ENCODE peak calls at places on chromosomes 11 and 22, in ten cellular contexts. One of them, this sample, is unnamed.

GRCh38 chr11:11463397-11463796 is 110.3 kb upstream of the CSNK2A3 start:
- DNase-seq in adrenal gland: no peak
- DNase-seq in IMR-90: no peak
- DNase-seq in stomach: no peak
- DNase-seq in thyroid gland: no peak
- DNase-seq in uterus: no peak
- DNase-seq in body of pancreas: no peak
- DNase-seq in HCT116: no peak
- DNase-seq in right lobe of liver: no peak
- DNase-seq in vagina: no peak
- DNase-seq in this sample: peak; percentile 55

GRCh38 chr11:133782116-133782725 is 63.1 kb downstream of the SPATA19 start:
- DNase-seq in body of pancreas: no peak
- DNase-seq in uterus: no peak
- DNase-seq in HCT116: no peak
- DNase-seq in adrenal gland: no peak
- DNase-seq in right lobe of liver: no peak
- DNase-seq in vagina: no peak
- DNase-seq in IMR-90: no peak
- DNase-seq in stomach: no peak
- DNase-seq in thyroid gland: no peak
- DNase-seq in this sample: no peak

GRCh38 chr11:85809191-85809590 is 1.8 kb downstream of the SYTL2 start:
- DNase-seq in IMR-90: no peak
- DNase-seq in right lobe of liver: no peak
- DNase-seq in body of pancreas: no peak
- DNase-seq in uterus: no peak
- DNase-seq in stomach: no peak
- DNase-seq in thyroid gland: no peak
- DNase-seq in vagina: no peak
- DNase-seq in adrenal gland: no peak
- DNase-seq in HCT116: no peak
- DNase-seq in this sample: no peak

GRCh38 chr11:103358251-103358650 is 249.0 kb downstream of the DYNC2H1 start:
- DNase-seq in HCT116: no peak
- DNase-seq in IMR-90: peak; percentile 71
- DNase-seq in vagina: no peak
- DNase-seq in body of pancreas: no peak
- DNase-seq in adrenal gland: no peak
- DNase-seq in right lobe of liver: no peak
- DNase-seq in uterus: no peak
- DNase-seq in stomach: no peak
- DNase-seq in thyroid gland: no peak
- DNase-seq in this sample: no peak

GRCh38 chr11:128039140-128040021 is 548.0 kb downstream of the ETS1 start:
- DNase-seq in vagina: no peak
- DNase-seq in body of pancreas: no peak
- DNase-seq in adrenal gland: no peak
- DNase-seq in stomach: peak; percentile 43
- DNase-seq in HCT116: no peak
- DNase-seq in right lobe of liver: no peak
- DNase-seq in IMR-90: peak; percentile 82
- DNase-seq in uterus: no peak
- DNase-seq in thyroid gland: peak; percentile 33
- DNase-seq in this sample: peak; percentile 23

GRCh38 chr11:121606354-121606753 is 153.6 kb upstream of the SORL1-AS1 start:
- DNase-seq in adrenal gland: no peak
- DNase-seq in stomach: no peak
- DNase-seq in body of pancreas: no peak
- DNase-seq in HCT116: no peak
- DNase-seq in thyroid gland: no peak
- DNase-seq in IMR-90: peak; percentile 23
- DNase-seq in uterus: no peak
- DNase-seq in vagina: no peak
- DNase-seq in right lobe of liver: no peak
- DNase-seq in this sample: no peak

GRCh38 chr22:46145361-46145851 is 4.9 kb upstream of the PPARA start:
- DNase-seq in IMR-90: no peak
- DNase-seq in body of pancreas: no peak
- DNase-seq in thyroid gland: no peak
- DNase-seq in right lobe of liver: peak; percentile 62
- DNase-seq in uterus: peak; percentile 11
- DNase-seq in HCT116: no peak
- DNase-seq in stomach: no peak
- DNase-seq in vagina: peak; percentile 82
- DNase-seq in adrenal gland: no peak
- DNase-seq in this sample: no peak

GRCh38 chr11:117772360-117772759 is 24.7 kb downstream of the DSCAML1 start:
- DNase-seq in stomach: no peak
- DNase-seq in IMR-90: no peak
- DNase-seq in uterus: no peak
- DNase-seq in HCT116: no peak
- DNase-seq in vagina: no peak
- DNase-seq in body of pancreas: no peak
- DNase-seq in thyroid gland: no peak
- DNase-seq in right lobe of liver: no peak
- DNase-seq in adrenal gland: no peak
- DNase-seq in this sample: no peak

GRCh38 chr22:46150615-46151423 is 493 bp downstream of the PPARA start:
- DNase-seq in body of pancreas: peak; percentile 53
- DNase-seq in stomach: peak; percentile 41
- DNase-seq in HCT116: no peak
- DNase-seq in IMR-90: no peak
- DNase-seq in right lobe of liver: peak; percentile 72
- DNase-seq in adrenal gland: no peak
- DNase-seq in thyroid gland: peak; percentile 37
- DNase-seq in vagina: no peak
- DNase-seq in uterus: peak; percentile 47
- DNase-seq in this sample: peak; percentile 50

GRCh38 chr22:47237890-47238480 is 475.5 kb downstream of the TBC1D22A start:
- DNase-seq in HCT116: no peak
- DNase-seq in stomach: no peak
- DNase-seq in body of pancreas: no peak
- DNase-seq in IMR-90: no peak
- DNase-seq in vagina: no peak
- DNase-seq in right lobe of liver: no peak
- DNase-seq in uterus: no peak
- DNase-seq in thyroid gland: no peak
- DNase-seq in adrenal gland: peak; percentile 34
- DNase-seq in this sample: no peak

GRCh38 chr22:50610041-50610451 is 9.5 kb downstream of the MAPK8IP2 start:
- DNase-seq in stomach: no peak
- DNase-seq in IMR-90: no peak
- DNase-seq in HCT116: no peak
- DNase-seq in right lobe of liver: no peak
- DNase-seq in adrenal gland: no peak
- DNase-seq in thyroid gland: no peak
- DNase-seq in uterus: no peak
- DNase-seq in body of pancreas: no peak
- DNase-seq in vagina: no peak
- DNase-seq in this sample: no peak

GRCh38 chr11:36195496-36196346 is 93.5 kb downstream of the COMMD9 start:
- DNase-seq in uterus: no peak
- DNase-seq in vagina: peak; percentile 29
- DNase-seq in adrenal gland: no peak
- DNase-seq in thyroid gland: no peak
- DNase-seq in right lobe of liver: no peak
- DNase-seq in HCT116: no peak
- DNase-seq in IMR-90: peak; percentile 44
- DNase-seq in body of pancreas: no peak
- DNase-seq in stomach: no peak
- DNase-seq in this sample: no peak

DNA sequence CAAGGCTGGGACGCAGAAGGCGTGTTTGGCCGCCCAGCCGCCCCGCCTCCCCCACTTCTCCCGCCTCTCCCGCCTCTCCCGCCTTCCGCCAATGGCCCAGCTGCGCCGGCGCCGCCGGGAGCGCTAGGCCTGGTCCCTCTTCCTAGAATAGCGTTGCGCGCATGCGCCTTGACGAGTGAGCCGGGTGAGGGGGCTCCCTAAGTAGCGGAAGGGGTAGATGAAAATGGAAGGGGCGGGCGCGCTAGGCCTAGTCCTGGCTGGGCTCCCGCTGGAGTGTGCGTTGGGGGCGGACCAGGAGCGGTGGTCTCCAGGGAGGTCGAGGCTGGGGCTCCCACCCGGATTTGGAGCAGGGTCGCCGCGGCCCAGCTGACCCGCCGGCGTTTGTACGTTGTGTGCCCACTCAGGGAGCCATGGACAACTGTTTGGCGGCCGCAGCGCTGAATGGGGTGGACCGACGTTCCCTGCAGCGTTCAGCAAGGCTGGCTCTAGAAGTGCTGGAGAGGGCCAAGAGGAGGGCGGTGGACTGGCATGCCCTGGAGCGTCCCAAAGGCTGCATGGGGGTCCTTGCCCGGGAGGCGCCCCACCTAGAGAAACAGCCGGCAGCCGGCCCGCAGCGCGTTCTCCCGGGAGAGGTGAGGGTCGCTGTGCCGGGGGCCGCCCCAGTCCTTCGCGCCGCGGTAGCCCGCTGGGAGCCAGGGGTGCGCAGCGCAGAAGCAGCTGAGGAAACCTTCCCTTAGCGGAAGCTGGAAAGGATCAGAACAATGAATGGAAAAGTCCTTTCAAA is at the start of gene AKIP1:
- DNase-seq in stomach: peak; percentile 94
- DNase-seq in right lobe of liver: peak; percentile 97
- DNase-seq in thyroid gland: peak; percentile 96
- DNase-seq in adrenal gland: peak; percentile 96
- DNase-seq in uterus: peak; percentile 96
- DNase-seq in vagina: peak; percentile 93
- DNase-seq in IMR-90: peak; percentile 94
- DNase-seq in body of pancreas: peak; percentile 95
- DNase-seq in HCT116: peak; percentile 83
- DNase-seq in this sample: peak; percentile 98
- TF ChIP-seq POLR2A in stomach: no peak
- TF ChIP-seq POLR2A in right lobe of liver: peak; percentile 50
- TF ChIP-seq POLR2A in thyroid gland: no peak
- TF ChIP-seq POLR2A in adrenal gland: peak; percentile 29
- TF ChIP-seq POLR2A in uterus: peak; percentile 60
- TF ChIP-seq POLR2A in vagina: no peak
- TF ChIP-seq POLR2A in IMR-90: peak; percentile 24
- TF ChIP-seq POLR2A in body of pancreas: peak; percentile 61
- TF ChIP-seq POLR2A in HCT116: peak; percentile 30
- TF ChIP-seq POLR2A in this sample: no peak

DNA sequence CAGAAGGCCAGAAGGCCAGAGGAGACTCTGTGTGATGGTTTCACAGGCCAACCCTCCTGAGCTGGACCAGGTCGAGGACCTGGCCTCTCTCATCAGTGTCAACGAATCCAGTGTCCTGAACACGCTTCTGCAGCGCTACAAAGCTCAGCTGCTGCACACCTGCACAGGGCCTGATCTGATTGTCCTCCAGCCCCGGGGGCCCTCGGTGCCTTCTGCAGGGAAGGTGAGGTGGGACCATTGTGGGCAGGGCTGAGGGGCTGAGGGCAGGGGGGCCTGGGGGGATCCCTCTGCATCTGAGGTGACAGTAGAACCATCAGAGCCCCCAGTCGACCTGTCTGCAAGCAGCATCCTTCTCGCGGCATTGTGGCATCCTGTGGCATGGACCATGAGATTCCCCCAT is 30.3 kb downstream of the MYO18B start:
- DNase-seq in adrenal gland: no peak
- DNase-seq in vagina: no peak
- DNase-seq in uterus: no peak
- DNase-seq in thyroid gland: no peak
- DNase-seq in stomach: no peak
- DNase-seq in IMR-90: no peak
- DNase-seq in body of pancreas: no peak
- DNase-seq in right lobe of liver: no peak
- DNase-seq in HCT116: no peak
- DNase-seq in this sample: no peak
- H3K27me3 ChIP-seq in adrenal gland: no peaks in the 10 kb centered on the region
- H3K27me3 ChIP-seq in vagina: no peaks in the 10 kb centered on the region
- H3K27me3 ChIP-seq in uterus: no peaks in the 10 kb centered on the region
- H3K27me3 ChIP-seq in thyroid gland: no peaks in the 10 kb centered on the region
- H3K27me3 ChIP-seq in stomach: peaks cover under 1% of the 10 kb centered on the region
- H3K27me3 ChIP-seq in IMR-90: peaks cover 5% of the 10 kb centered on the region
- H3K27me3 ChIP-seq in body of pancreas: no peaks in the 10 kb centered on the region
- H3K27me3 ChIP-seq in right lobe of liver: no peaks in the 10 kb centered on the region
- H3K27me3 ChIP-seq in HCT116: no peaks in the 10 kb centered on the region
- H3K27me3 ChIP-seq in this sample: no peaks in the 10 kb centered on the region

GRCh38 chr11:41437006-41437405 is 22.4 kb downstream of the LRRC4C start:
- DNase-seq in right lobe of liver: no peak
- DNase-seq in HCT116: no peak
- DNase-seq in uterus: no peak
- DNase-seq in adrenal gland: no peak
- DNase-seq in body of pancreas: no peak
- DNase-seq in vagina: no peak
- DNase-seq in stomach: no peak
- DNase-seq in thyroid gland: no peak
- DNase-seq in IMR-90: no peak
- DNase-seq in this sample: no peak

DNA sequence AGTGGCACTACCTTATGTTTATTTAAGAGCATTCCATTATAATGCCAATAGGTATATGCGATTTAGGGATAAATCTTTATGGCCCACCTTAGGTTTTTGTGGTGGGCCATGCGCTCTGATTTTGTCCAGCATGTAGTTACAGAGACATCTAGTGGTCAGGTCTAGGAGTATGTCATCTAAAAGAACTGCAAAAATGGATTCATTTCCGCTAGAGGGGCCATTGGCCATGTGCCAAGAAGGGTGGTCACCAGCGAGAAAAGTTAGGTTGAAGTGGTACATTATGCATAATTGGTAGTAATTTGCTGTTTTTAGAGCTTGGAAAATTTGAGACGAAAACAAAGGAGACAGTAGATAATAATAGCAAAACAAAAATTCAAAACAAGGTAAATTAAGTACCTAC is 27.7 kb downstream of the LRRC4C start:
- DNase-seq in vagina: no peak
- DNase-seq in stomach: no peak
- DNase-seq in right lobe of liver: no peak
- DNase-seq in IMR-90: no peak
- DNase-seq in body of pancreas: no peak
- DNase-seq in thyroid gland: peak; percentile 5
- DNase-seq in HCT116: no peak
- DNase-seq in uterus: no peak
- DNase-seq in adrenal gland: no peak
- DNase-seq in this sample: no peak
- TF ChIP-seq CTCF in vagina: no peak
- TF ChIP-seq CTCF in stomach: no peak
- TF ChIP-seq CTCF in right lobe of liver: peak; percentile 67
- TF ChIP-seq CTCF in IMR-90: peak; percentile 21
- TF ChIP-seq CTCF in body of pancreas: peak; percentile 35
- TF ChIP-seq CTCF in thyroid gland: no peak
- TF ChIP-seq CTCF in HCT116: no peak
- TF ChIP-seq CTCF in uterus: no peak
- TF ChIP-seq CTCF in adrenal gland: peak; percentile 41
- TF ChIP-seq CTCF in this sample: peak; percentile 62

GRCh38 chr11:2100361-2101170 is 38.6 kb downstream of the IGF2 start:
- DNase-seq in stomach: peak; percentile 71
- DNase-seq in adrenal gland: peak; percentile 58
- DNase-seq in uterus: no peak
- DNase-seq in body of pancreas: peak; percentile 50
- DNase-seq in thyroid gland: peak; percentile 50
- DNase-seq in right lobe of liver: peak; percentile 57
- DNase-seq in vagina: no peak
- DNase-seq in IMR-90: no peak
- DNase-seq in HCT116: no peak
- DNase-seq in this sample: peak; percentile 76
- TF ChIP-seq POLR2A in stomach: no peak
- TF ChIP-seq POLR2A in adrenal gland: no peak
- TF ChIP-seq POLR2A in uterus: no peak
- TF ChIP-seq POLR2A in body of pancreas: no peak
- TF ChIP-seq POLR2A in thyroid gland: no peak
- TF ChIP-seq POLR2A in right lobe of liver: no peak
- TF ChIP-seq POLR2A in vagina: no peak
- TF ChIP-seq POLR2A in IMR-90: no peak
- TF ChIP-seq POLR2A in HCT116: no peak
- TF ChIP-seq POLR2A in this sample: no peak

This sample was measured in heart left ventricle.